ENCODE peak calls at places on chromosomes 11 and 22, in five cellular contexts. P, L, F, X and U are unnamed samples. For H3K27me3 and H3K4me1, the result is how much of the 10 kb centered on the place peaks cover.

GRCh38 chr22:24481641-24482040 is 13.5 kb upstream of the UPB1 start:
- DNase-seq in P (no peak), L (no peak), F (no peak), X (no peak), U (no peak)

GRCh38 chr22:33018232-33018864 is 39.8 kb downstream of the SYN3 start:
- DNase-seq in P (peak), L (peak), F (peak), X (no peak), U (peak)

GRCh38 chr22:44407404-44408226 is 90.4 kb downstream of the RTL6 start:
- DNase-seq in P (no peak), L (no peak), F (no peak), X (peak), U (no peak)

GRCh38 chr22:23183107-23183698 is 2.9 kb downstream of the BCR start:
- DNase-seq in P (peak), L (no peak), F (peak), X (peak), U (peak)

GRCh38 chr11:61141601-61142028 is 19.6 kb downstream of the VPS37C start:
- DNase-seq in P (peak), L (no peak), F (no peak), X (no peak), U (no peak)

GRCh38 chr22:49657275-49657973 is 170.2 kb downstream of the BRD1 start:
- DNase-seq in P (peak), L (peak), F (no peak), X (peak), U (no peak)

GRCh38 chr11:110793556-110793955 is 81.3 kb upstream of the ARHGAP20 start:
- DNase-seq in P (no peak), L (no peak), F (no peak), X (no peak), U (no peak)

GRCh38 chr11:60119708-60120107 is 31.2 kb downstream of the MS4A2 start:
- DNase-seq in P (no peak), L (no peak), F (no peak), X (no peak), U (no peak)

GRCh38 chr11:47433991-47434786 is 8.0 kb upstream of the PSMC3 start:
- DNase-seq in P (peak), L (no peak), F (peak), X (no peak), U (no peak)

DNA sequence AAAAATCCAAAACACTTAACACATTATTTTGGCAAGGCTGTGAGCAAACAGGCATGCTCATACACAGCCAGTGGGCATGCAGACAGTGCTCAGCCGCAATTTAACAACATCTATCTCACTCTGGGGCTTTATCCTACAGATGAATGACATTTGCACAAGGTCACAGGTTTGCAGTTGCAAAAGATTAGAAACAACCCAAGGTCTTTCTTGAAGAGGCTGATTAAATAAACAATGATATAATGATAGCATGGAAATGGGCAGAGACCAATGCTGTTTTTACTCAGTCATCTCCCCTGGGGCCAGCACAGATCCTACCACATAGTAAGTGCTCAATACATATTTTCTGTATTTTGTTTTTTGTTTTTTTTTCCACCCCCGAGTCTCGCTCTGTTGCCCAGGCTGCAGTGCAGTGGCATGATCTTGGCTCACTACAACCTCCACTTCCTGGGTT is 9.4 kb downstream of the A4GALT start:
- DNase-seq in P (peak), L (no peak), F (no peak), X (no peak), U (no peak)
- H3K27ac ChIP-seq in P (peak), L (peak), F (no peak), X (peak), U (no peak)

GRCh38 chr11:2437516-2437915 is 6.8 kb downstream of the TRPM5 start:
- DNase-seq in P (no peak), L (no peak), F (no peak), X (peak), U (no peak)
- H3K27me3 ChIP-seq in P (under half), L (under half), F (under half), X (under half), U (under half)

DNA sequence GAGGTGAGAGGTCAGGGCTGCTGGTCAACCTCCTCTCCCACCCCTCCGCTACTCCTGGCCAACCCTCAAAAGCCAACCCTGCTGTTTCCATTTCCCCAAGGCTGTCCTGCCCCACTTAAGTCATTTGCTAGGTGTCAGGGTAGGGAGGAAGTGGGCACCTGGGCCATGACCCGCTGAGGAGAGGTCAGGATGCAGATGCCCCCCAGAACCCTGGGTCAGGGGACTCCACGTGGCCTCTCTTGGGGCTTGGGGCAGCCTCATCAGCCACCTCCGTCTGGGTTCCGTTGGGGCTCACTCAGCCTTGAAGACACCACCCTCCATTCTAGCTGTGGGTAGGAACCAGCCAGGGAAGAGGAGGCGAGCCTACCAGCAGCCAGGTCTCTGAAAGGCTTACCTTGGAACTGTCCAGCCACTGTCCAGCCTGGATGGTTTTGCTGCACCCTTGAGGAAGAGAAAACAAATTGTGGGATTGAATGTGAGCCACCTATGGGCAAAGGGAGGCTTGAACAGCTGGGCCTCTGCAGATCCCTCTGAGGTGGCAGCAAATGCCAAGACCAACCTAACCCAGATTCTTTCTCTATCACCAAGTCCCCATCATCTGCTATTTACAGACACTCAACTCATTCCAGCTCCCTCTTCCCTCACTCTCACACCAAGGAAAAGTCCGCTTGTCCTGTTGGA is 2.5 kb downstream of the APOL4 start:
- DNase-seq in P (no peak), L (no peak), F (no peak), X (no peak), U (no peak)
- H3K4me1 ChIP-seq in P (under half), L (under half), F (under half), X (half or more), U (under half)

GRCh38 chr11:125166903-125167291 is 2.3 kb downstream of the PKNOX2 start:
- DNase-seq in P (no peak), L (no peak), F (no peak), X (no peak), U (no peak)
- H3K27ac ChIP-seq in P (peak), L (no peak), F (no peak), X (peak), U (no peak)

GRCh38 chr11:119891392-119891791 is 162.4 kb upstream of the NECTIN1 start:
- DNase-seq in P (no peak), L (no peak), F (no peak), X (peak), U (no peak)

GRCh38 chr11:119889111-119889510 is 160.1 kb upstream of the NECTIN1 start:
- DNase-seq in P (no peak), L (no peak), F (no peak), X (no peak), U (no peak)

GRCh38 chr11:119889728-119890280 is 160.8 kb upstream of the NECTIN1 start:
- DNase-seq in P (no peak), L (no peak), F (no peak), X (no peak), U (no peak)

GRCh38 chr11:119892311-119892808 is 163.4 kb upstream of the NECTIN1 start:
- DNase-seq in P (no peak), L (no peak), F (no peak), X (no peak), U (no peak)

DNA sequence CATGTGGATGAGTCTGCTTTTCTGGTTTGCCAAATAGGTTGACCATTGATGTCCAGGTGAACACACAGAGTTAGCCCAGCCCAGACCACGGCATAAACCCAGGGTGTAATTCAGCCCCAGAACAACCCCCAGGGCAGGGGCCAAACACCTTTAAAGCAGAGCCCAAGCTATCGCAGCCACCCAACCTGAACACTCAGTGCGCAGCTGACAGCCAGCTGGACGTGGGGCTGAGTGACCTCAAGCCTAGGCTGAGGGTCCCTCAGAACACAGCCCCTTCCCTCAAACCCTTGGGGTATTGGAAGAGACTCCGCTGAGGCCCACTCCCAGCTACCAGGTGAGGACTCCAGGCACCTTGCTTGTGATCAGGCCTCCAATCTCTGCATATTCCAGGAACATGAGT is 161.5 kb upstream of the NECTIN1 start:
- DNase-seq in P (no peak), L (no peak), F (no peak), X (no peak), U (no peak)
- H3K27me3 ChIP-seq in P (under half), L (under half), F (under half), X (under half), U (under half)

DNA sequence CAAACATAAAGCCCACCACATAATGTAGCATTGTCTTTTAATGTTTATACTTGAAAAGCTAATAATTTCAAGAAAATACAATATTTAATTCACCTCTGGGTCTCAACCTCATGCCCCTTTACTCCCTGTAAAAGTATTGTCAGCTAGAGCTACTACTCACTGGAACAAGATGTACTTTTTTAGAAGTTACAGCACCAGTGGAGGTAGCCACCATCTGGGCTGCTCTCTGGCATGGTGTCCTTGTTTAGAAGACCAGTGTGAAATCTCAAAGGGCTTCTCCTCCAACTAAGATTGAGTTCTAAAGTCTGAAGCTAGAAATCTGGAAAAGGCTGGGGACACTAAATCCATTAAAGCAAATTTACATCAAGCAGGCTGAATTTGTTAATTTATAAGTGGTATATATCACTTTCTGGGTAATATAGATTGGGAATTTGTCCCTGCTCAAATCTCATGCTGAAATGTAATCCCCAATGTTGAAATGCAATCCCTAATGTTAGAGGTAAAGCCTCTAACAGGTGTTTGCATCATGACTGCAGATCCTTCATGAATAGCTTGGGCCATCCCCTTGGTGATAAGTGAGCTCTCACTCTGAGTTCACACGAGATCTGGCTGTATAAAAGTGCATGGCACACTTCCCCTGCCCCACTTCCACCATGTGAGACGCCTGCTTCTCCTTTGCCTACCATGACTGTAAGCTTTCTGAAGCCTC is 47.6 kb downstream of the PITPNB start:
- DNase-seq in P (no peak), L (no peak), F (no peak), X (no peak), U (no peak)
- H3K4me1 ChIP-seq in P (under half), L (under half), F (under half), X (half or more), U (under half)